ENCODE peak calls at places on chromosomes 11 and 22, in four cellular contexts. T is stomach, W is lower leg skin, G is GM13977. P is an unnamed sample.

GRCh38 chr11:67372232-67372992 is 986 bp downstream of the CLCF1 start:
- DNase-seq in T (no peak), W (no peak), G (no peak), P (no peak)

GRCh38 chr11:8025816-8026215 is 38.7 kb downstream of the EIF3F start:
- DNase-seq in T (no peak), W (no peak), G (no peak), P (no peak)

GRCh38 chr11:121797496-121797895 is 318.5 kb downstream of the BLID start:
- DNase-seq in T (no peak), W (no peak), G (no peak), P (no peak)

GRCh38 chr22:29167032-29167911 is 38.4 kb upstream of the EMID1 start:
- DNase-seq in T (no peak), W (no peak), G (peak; percentile 87), P (peak; percentile 89)

GRCh38 chr11:44235765-44236201 is 74.2 kb downstream of the ALX4 start:
- DNase-seq in T (no peak), W (no peak), G (no peak), P (no peak)

GRCh38 chr11:64876835-64877341 is 1.5 kb downstream of the EHD1 start:
- DNase-seq in T (peak; percentile 81), W (peak; percentile 90), G (no peak), P (no peak)

GRCh38 chr22:19497245-19497644 is 17.5 kb downstream of the CDC45 start:
- DNase-seq in T (no peak), W (no peak), G (no peak), P (no peak)

GRCh38 chr11:101436511-101437142 is 147.2 kb downstream of the TRPC6 start:
- DNase-seq in T (peak; percentile 55), W (no peak), G (peak; percentile 23), P (peak; percentile 26)

GRCh38 chr11:58958500-58958899 is 19.2 kb downstream of the GLYATL1 start:
- DNase-seq in T (peak; percentile 57), W (no peak), G (peak; percentile 59), P (peak; percentile 50)

GRCh38 chr11:71448257-71449161 is at the start of gene DHCR7:
- DNase-seq in T (peak; percentile 98), W (peak; percentile 98), G (peak; percentile 99), P (peak; percentile 98)

GRCh38 chr11:58727415-58727797 is 4.3 kb downstream of the GLYAT start:
- DNase-seq in T (no peak), W (no peak), G (no peak), P (no peak)

GRCh38 chr11:27512238-27512637 is 5.7 kb upstream of the LIN7C start:
- DNase-seq in T (no peak), W (no peak), G (no peak), P (no peak)

GRCh38 chr11:125193158-125193557 is 28.6 kb downstream of the PKNOX2 start:
- DNase-seq in T (no peak), W (no peak), G (no peak), P (no peak)

GRCh38 chr22:47133263-47133662 is 370.8 kb downstream of the TBC1D22A start:
- DNase-seq in T (no peak), W (no peak), G (no peak), P (no peak)

GRCh38 chr11:47980093-47980906 is at the start of gene PTPRJ:
- DNase-seq in T (peak; percentile 70), W (peak; percentile 88), G (peak; percentile 85), P (peak; percentile 74)

GRCh38 chr22:35140879-35141745 is 75.2 kb downstream of the ISX start:
- DNase-seq in T (no peak), W (no peak), G (peak; percentile 72), P (peak; percentile 63)

GRCh38 chr11:92662580-92662979 is 306.9 kb upstream of the MTNR1B start:
- DNase-seq in T (no peak), W (no peak), G (no peak), P (no peak)

GRCh38 chr11:12224537-12224893 is 114.1 kb downstream of the MICAL2 start:
- DNase-seq in T (peak; percentile 90), W (peak; percentile 96), G (peak; percentile 69), P (peak; percentile 42)

GRCh38 chr11:86288776-86289507 is 13.1 kb upstream of the HIKESHI start:
- DNase-seq in T (no peak), W (no peak), G (no peak), P (no peak)

GRCh38 chr11:45985212-45985611 is 62.8 kb downstream of the LARGE2 start:
- DNase-seq in T (no peak), W (no peak), G (no peak), P (no peak)

GRCh38 chr11:123062892-123063395 is 1.0 kb upstream of the HSPA8 start:
- DNase-seq in T (no peak), W (no peak), G (no peak), P (no peak)

GRCh38 chr11:26655287-26655686 is 66.6 kb downstream of the SLC5A12 start:
- DNase-seq in T (no peak), W (no peak), G (no peak), P (no peak)

GRCh38 chr11:114440121-114440860 is 1.0 kb downstream of the REXO2 start:
- DNase-seq in T (no peak), W (no peak), G (no peak), P (no peak)

GRCh38 chr11:67024966-67025365 is 2.0 kb downstream of the SYT12 start:
- DNase-seq in T (no peak), W (no peak), G (no peak), P (no peak)

DNA sequence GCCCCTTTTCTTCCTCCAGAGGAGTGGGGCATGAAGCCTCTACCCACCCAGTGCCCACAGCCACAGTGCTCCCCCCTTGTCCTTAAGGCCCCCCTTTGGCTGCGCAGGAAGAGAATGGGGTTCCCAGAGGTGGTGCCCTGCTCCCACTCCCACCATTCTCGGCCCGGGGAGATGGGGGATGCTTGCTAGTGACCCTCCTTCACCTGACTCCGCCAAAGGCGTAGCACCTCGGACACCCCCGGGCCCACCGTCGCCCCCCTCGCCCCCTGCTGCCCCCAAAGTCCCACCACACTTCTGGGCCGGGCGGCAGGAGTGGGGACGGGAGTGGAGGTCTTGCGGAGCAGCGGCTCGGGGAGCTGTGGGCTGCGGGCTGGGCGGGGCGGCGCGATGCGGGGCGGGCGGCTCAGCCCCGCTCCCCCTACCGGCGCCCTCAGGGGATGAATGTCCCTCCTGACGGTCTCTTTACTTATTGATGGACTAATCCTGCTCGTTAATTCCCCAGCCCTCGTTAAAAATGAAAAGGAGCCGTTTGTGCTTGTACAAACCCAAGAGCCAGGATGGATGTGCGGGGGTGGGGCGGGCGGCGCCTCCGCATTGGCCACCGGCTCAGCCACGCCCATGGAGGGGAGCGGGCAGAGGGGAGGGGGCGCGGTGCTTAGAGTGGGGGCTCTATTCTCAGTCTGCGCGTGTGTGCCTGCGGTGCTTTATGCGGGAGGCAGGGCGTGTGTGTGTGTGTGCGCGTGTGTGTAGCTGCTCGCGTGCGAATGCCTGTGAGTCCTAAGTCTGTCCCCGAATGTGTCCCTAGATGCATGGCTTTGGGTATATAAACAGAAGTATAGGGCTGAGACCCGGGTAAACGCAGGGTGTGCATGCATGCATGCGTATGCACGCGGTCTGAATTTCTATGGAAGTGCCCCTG is 25.6 kb downstream of the SYT7 start:
- DNase-seq in T (no peak), W (no peak), G (no peak), P (no peak)
- TF ChIP-seq CTCF in T (no peak), W (no peak), G (no peak), P (no peak)

DNA sequence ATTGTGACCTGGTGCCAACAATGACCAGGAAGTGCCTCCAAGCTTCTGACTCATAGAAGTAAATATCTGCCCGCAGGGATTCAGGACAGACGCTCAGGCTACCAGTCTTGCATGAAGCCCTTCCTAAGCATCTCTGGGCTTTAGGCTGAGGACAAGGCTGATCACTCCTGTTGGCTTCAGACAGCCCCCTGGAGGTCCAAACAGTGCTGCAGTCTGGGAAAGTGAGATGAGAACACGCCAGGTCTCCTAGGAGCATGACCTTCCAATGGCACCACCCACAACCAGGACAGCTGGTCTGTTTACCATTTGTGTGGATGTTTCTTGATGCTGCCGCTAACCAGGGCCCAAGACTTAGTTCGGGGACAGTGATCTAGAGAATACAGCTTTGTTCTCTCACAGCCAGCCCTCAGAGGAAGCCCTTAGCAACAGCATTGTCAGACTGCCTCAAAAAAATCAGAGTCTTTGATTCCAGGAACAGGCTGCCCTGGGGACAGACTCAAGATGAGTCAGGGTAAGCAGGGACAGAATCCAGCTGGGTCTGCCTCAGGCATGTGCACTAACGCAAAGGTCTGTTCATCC is 111.2 kb downstream of the ZNF280B start:
- DNase-seq in T (no peak), W (peak; percentile 40), G (no peak), P (peak; percentile 3)
- TF ChIP-seq CTCF in T (no peak), W (no peak), G (no peak), P (no peak)

GRCh38 chr22:40157546-40157945 is 20.2 kb upstream of the TNRC6B start:
- DNase-seq in T (no peak), W (no peak), G (no peak), P (no peak)

GRCh38 chr22:40153186-40153585 is 24.5 kb upstream of the TNRC6B start:
- DNase-seq in T (no peak), W (no peak), G (no peak), P (no peak)

GRCh38 chr22:40153705-40154104 is 24.0 kb upstream of the TNRC6B start:
- DNase-seq in T (no peak), W (no peak), G (no peak), P (no peak)

GRCh38 chr22:40161182-40161581 is 16.5 kb upstream of the TNRC6B start:
- DNase-seq in T (no peak), W (no peak), G (no peak), P (no peak)

GRCh38 chr22:40156001-40156516 is 21.7 kb upstream of the TNRC6B start:
- DNase-seq in T (peak; percentile 81), W (no peak), G (no peak), P (no peak)
- TF ChIP-seq CTCF in T (peak; percentile 22), W (no peak), G (no peak), P (no peak)

GRCh38 chr11:14248577-14248976 is 110.4 kb downstream of the RRAS2 start:
- DNase-seq in T (no peak), W (no peak), G (no peak), P (no peak)
- TF ChIP-seq CTCF in T (no peak), W (no peak), G (no peak), P (no peak)

DNA sequence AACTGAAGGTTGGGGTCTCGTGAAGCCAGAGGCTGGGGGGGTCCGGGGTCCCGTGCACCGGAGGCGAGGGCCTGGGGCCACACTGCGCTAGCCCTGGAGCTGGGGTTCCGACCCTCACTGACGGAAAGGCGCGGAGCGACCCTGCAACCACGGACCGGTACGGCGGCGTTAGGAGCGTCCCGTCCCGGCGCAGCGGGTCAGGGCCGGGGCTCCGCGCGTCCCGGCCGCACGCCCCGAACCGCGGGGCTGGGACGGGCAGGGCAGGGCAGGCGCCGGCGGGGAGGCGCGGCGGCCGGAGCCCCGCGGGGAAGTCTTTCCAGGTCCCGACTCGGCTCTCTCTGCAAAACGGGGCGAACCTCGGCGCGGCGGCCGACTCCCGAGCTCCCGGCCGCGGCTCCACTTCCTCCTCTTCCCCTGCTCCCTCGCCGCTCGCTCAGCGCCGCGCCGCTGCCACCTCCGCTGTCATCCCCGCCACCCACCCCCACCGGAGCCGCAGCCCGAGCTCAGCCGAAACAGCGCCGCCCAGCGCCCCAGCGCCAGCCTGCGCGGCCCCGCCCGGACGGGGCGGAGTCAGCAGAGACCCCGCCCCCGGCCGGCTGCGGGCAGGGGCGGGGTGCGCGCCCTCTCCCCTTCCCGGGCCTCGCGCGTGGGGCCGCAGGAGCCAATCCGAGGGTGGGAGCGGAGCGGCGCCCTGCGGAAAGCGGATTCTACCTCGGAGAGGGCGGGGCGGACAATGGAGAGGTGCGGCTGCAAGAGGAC is at the start of gene GDPD5:
- DNase-seq in T (peak; percentile 83), W (peak; percentile 97), G (peak; percentile 99), P (peak; percentile 96)
- TF ChIP-seq CTCF in T (peak; percentile 82), W (no peak), G (peak; percentile 79), P (peak; percentile 79)

P was measured in GM10248.